ENCODE peak calls at places on chromosome 18, in nine cellular contexts. C is NCI-H524, N is upper lobe of right lung, D is T-helper 17 cell, Z is chondrocyte, H is fibroblast of mammary gland, Y is tibial artery, K is right cardiac atrium, E is iPS-NIHi11. W is an unnamed sample.
A peak's percentile ranks its signal among the peaks of the same experiment; 100 is the strongest.

GRCh38 chr18:24016643-24017042 is 2.1 kb downstream of the TTC39C start:
- DNase-seq in C (no peak), N (no peak), D (no peak), Z (no peak), H (peak; percentile 29), Y (no peak), K (no peak), E (no peak), W (peak; percentile 56)

GRCh38 chr18:59971871-59972270 is 72.1 kb downstream of the PMAIP1 start:
- DNase-seq in C (no peak), N (no peak), D (no peak), Z (no peak), H (no peak), Y (no peak), K (no peak), E (no peak), W (no peak)

GRCh38 chr18:22223263-22223960 is 54.0 kb downstream of the GATA6 start:
- DNase-seq in C (no peak), N (peak; percentile 93), D (no peak), Z (no peak), H (peak; percentile 96), Y (peak; percentile 95), K (peak; percentile 86), E (peak; percentile 55), W (peak; percentile 69)

GRCh38 chr18:36127866-36128845 is 984 bp downstream of the SLC39A6 start:
- DNase-seq in C (peak; percentile 20), N (no peak), D (no peak), Z (no peak), H (peak; percentile 27), Y (no peak), K (no peak), E (peak; percentile 40), W (peak; percentile 60)

GRCh38 chr18:50523165-50523564 is 36.7 kb upstream of the MAPK4 start:
- DNase-seq in C (no peak), N (no peak), D (no peak), Z (no peak), H (no peak), Y (no peak), K (no peak), E (no peak), W (no peak)

GRCh38 chr18:21145371-21145770 is 33.8 kb upstream of the ROCK1 start:
- DNase-seq in C (no peak), N (no peak), D (no peak), Z (no peak), H (no peak), Y (no peak), K (no peak), E (no peak), W (no peak)

GRCh38 chr18:3060667-3061580 is 48.0 kb upstream of the LPIN2 start:
- DNase-seq in C (no peak), N (no peak), D (peak; percentile 22), Z (no peak), H (no peak), Y (no peak), K (peak; percentile 65), E (no peak), W (no peak)

GRCh38 chr18:4455113-4455811 is at the start of gene DLGAP1:
- DNase-seq in C (peak; percentile 69), N (peak; percentile 88), D (no peak), Z (peak; percentile 90), H (peak; percentile 1), Y (peak; percentile 83), K (peak; percentile 55), E (peak; percentile 79), W (peak; percentile 20)

GRCh38 chr18:66013976-66014375 is 263.2 kb downstream of the CDH7 start:
- DNase-seq in C (peak; percentile 49), N (no peak), D (no peak), Z (no peak), H (no peak), Y (no peak), K (no peak), E (no peak), W (no peak)

GRCh38 chr18:13139885-13140450 is 78.6 kb upstream of the LDLRAD4 start:
- DNase-seq in C (no peak), N (no peak), D (no peak), Z (no peak), H (no peak), Y (no peak), K (no peak), E (no peak), W (no peak)

GRCh38 chr18:64245461-64245860 is 96.6 kb upstream of the LINC00305 start:
- DNase-seq in C (no peak), N (no peak), D (no peak), Z (no peak), H (no peak), Y (no peak), K (no peak), E (no peak), W (no peak)

GRCh38 chr18:62939925-62940324 is 224.6 kb downstream of the PHLPP1 start:
- DNase-seq in C (no peak), N (no peak), D (no peak), Z (no peak), H (no peak), Y (no peak), K (no peak), E (no peak), W (no peak)

GRCh38 chr18:49368876-49369440 is 91.5 kb downstream of the DYM start:
- DNase-seq in C (no peak), N (peak; percentile 68), D (no peak), Z (no peak), H (no peak), Y (no peak), K (no peak), E (peak; percentile 28), W (no peak)

GRCh38 chr18:75427603-75428002 is at the start of gene SMIM21:
- DNase-seq in C (no peak), N (no peak), D (no peak), Z (no peak), H (no peak), Y (no peak), K (no peak), E (no peak), W (no peak)

GRCh38 chr18:79584491-79585394 is 94.9 kb upstream of the CTDP1 start:
- DNase-seq in C (no peak), N (peak; percentile 48), D (no peak), Z (peak; percentile 86), H (no peak), Y (peak; percentile 57), K (peak; percentile 41), E (no peak), W (no peak)

GRCh38 chr18:2881490-2882195 is 34.8 kb downstream of the EMILIN2 start:
- DNase-seq in C (no peak), N (no peak), D (no peak), Z (no peak), H (peak; percentile 93), Y (peak; percentile 86), K (peak; percentile 78), E (no peak), W (no peak)

GRCh38 chr18:63444567-63444966 is 22.3 kb upstream of the VPS4B start:
- DNase-seq in C (no peak), N (no peak), D (no peak), Z (no peak), H (peak; percentile 98), Y (no peak), K (no peak), E (no peak), W (no peak)

GRCh38 chr18:50080932-50081560 is 113.9 kb downstream of the MYO5B start:
- DNase-seq in C (no peak), N (no peak), D (no peak), Z (no peak), H (no peak), Y (no peak), K (no peak), E (no peak), W (no peak)

GRCh38 chr18:9147440-9148238 is 11.1 kb downstream of the ANKRD12 start:
- DNase-seq in C (peak; percentile 23), N (no peak), D (no peak), Z (no peak), H (peak; percentile 83), Y (no peak), K (no peak), E (peak; percentile 46), W (peak; percentile 26)

GRCh38 chr18:76005632-76006031 is 489.4 kb downstream of the ZNF516 start:
- DNase-seq in C (no peak), N (no peak), D (no peak), Z (no peak), H (no peak), Y (no peak), K (no peak), E (no peak), W (no peak)

GRCh38 chr18:79422022-79422782 is 26.5 kb downstream of the NFATC1 start:
- DNase-seq in C (no peak), N (no peak), D (no peak), Z (no peak), H (peak; percentile 80), Y (no peak), K (peak; percentile 30), E (no peak), W (no peak)

GRCh38 chr18:53911200-53911599 is 313.3 kb downstream of the MBD2 start:
- DNase-seq in C (no peak), N (no peak), D (no peak), Z (no peak), H (no peak), Y (no peak), K (no peak), E (no peak), W (no peak)

GRCh38 chr18:80108122-80108536 is 933 bp upstream of the ADNP2 start:
- DNase-seq in C (no peak), N (no peak), D (no peak), Z (no peak), H (no peak), Y (no peak), K (peak; percentile 62), E (no peak), W (no peak)

GRCh38 chr18:6476201-6476600 is 61.5 kb upstream of the L3MBTL4 start:
- DNase-seq in C (peak; percentile 69), N (no peak), D (no peak), Z (no peak), H (no peak), Y (no peak), K (no peak), E (no peak), W (no peak)

GRCh38 chr18:74796928-74797576 is 199.4 kb downstream of the ZNF407 start:
- DNase-seq in C (no peak), N (no peak), D (no peak), Z (no peak), H (peak; percentile 66), Y (no peak), K (no peak), E (no peak), W (no peak)

GRCh38 chr18:22977847-22978701 is 44.9 kb downstream of the RBBP8 start:
- DNase-seq in C (no peak), N (no peak), D (no peak), Z (no peak), H (peak; percentile 91), Y (no peak), K (no peak), E (peak; percentile 11), W (no peak)

W was measured in HEK293T.